ENCODE peak calls at places on chromosomes 4 and X, in six cellular contexts. H is neuronal stem cell, A is mesenchymal stem cell, I is mesendoderm, M is IMR-90, Z is H1. T is an unnamed sample.

GRCh38 chr4:146256328-146256727 is 42.0 kb downstream of the REELD1 start:
- DNase-seq in H (no peak), A (no peak), I (no peak), M (no peak), Z (no peak), T (no peak)

GRCh38 chr4:184252136-184253071 is 34.7 kb upstream of the ENPP6 start:
- DNase-seq in H (no peak), A (no peak), I (no peak), M (no peak), Z (no peak), T (no peak)

GRCh38 chr4:170088686-170089085 is 1.1 kb downstream of the AADAT start:
- DNase-seq in H (no peak), A (peak; percentile 14), I (peak; percentile 36), M (no peak), Z (no peak), T (no peak)

GRCh38 chr4:183182873-183183725 is 84.0 kb downstream of the WWC2 start:
- DNase-seq in H (peak; percentile 67), A (peak; percentile 92), I (peak; percentile 100), M (peak; percentile 91), Z (peak; percentile 89), T (peak; percentile 72)

GRCh38 chrX:108245462-108245861 is 153.9 kb downstream of the ATG4A start:
- DNase-seq in H (no peak), A (no peak), I (peak; percentile 22), M (no peak), Z (no peak), T (no peak)

GRCh38 chr4:168887809-168888208 is 122.2 kb downstream of the CBR4 start:
- DNase-seq in H (no peak), A (no peak), I (peak; percentile 21), M (no peak), Z (no peak), T (no peak)

GRCh38 chr4:10115657-10116624 is 658 bp downstream of the WDR1 start:
- DNase-seq in H (no peak), A (peak; percentile 39), I (peak; percentile 60), M (no peak), Z (no peak), T (peak; percentile 28)

GRCh38 chrX:68755726-68756125 is 73.1 kb upstream of the EFNB1 start:
- DNase-seq in H (no peak), A (no peak), I (no peak), M (no peak), Z (no peak), T (no peak)

GRCh38 chrX:115408736-115409390 is 119.3 kb downstream of the LUZP4 start:
- DNase-seq in H (no peak), A (peak; percentile 43), I (no peak), M (peak; percentile 40), Z (no peak), T (no peak)

GRCh38 chrX:123171781-123172180 is 12.3 kb upstream of the GRIA3 start:
- DNase-seq in H (no peak), A (peak; percentile 42), I (no peak), M (no peak), Z (no peak), T (no peak)

GRCh38 chr4:336893-337142 is 796 bp upstream of the ZNF141 start:
- DNase-seq in H (no peak), A (no peak), I (peak; percentile 57), M (no peak), Z (no peak), T (no peak)

GRCh38 chr4:180197471-180197870 is 2045.7 kb upstream of the TENM3 start:
- DNase-seq in H (no peak), A (no peak), I (peak; percentile 27), M (no peak), Z (no peak), T (peak; percentile 89)

GRCh38 chr4:25813705-25814104 is 49.1 kb downstream of the SEL1L3 start:
- DNase-seq in H (peak; percentile 27), A (peak; percentile 46), I (peak; percentile 90), M (peak; percentile 75), Z (no peak), T (peak; percentile 25)

GRCh38 chrX:519741-520140 is 110.8 kb upstream of the SHOX start:
- DNase-seq in H (no peak), A (no peak), I (no peak), M (no peak), Z (no peak), T (no peak)

GRCh38 chr4:5773271-5773555 is 62.2 kb downstream of the EVC start:
- DNase-seq in H (no peak), A (no peak), I (no peak), M (peak; percentile 82), Z (no peak), T (no peak)

GRCh38 chrX:102339312-102340298 is 92.6 kb downstream of the NXF2 start:
- DNase-seq in H (no peak), A (no peak), I (no peak), M (no peak), Z (no peak), T (no peak)

GRCh38 chrX:70988425-70988824 is 57.5 kb upstream of the SLC7A3 start:
- DNase-seq in H (no peak), A (no peak), I (no peak), M (no peak), Z (no peak), T (no peak)

GRCh38 chr4:181008164-181008563 is 1235.0 kb upstream of the TENM3 start:
- DNase-seq in H (no peak), A (no peak), I (no peak), M (no peak), Z (no peak), T (no peak)

GRCh38 chrX:20968996-20969395 is 405.2 kb upstream of the CNKSR2 start:
- DNase-seq in H (no peak), A (no peak), I (no peak), M (no peak), Z (no peak), T (no peak)

GRCh38 chr4:92066485-92066884 is 237.3 kb upstream of the GRID2 start:
- DNase-seq in H (no peak), A (no peak), I (no peak), M (no peak), Z (no peak), T (no peak)

GRCh38 chr4:20483416-20483815 is 216.8 kb upstream of the PACRGL start:
- DNase-seq in H (no peak), A (no peak), I (no peak), M (peak; percentile 33), Z (no peak), T (no peak)

GRCh38 chrX:151743651-151744470 is 9.3 kb downstream of the CNGA2 start:
- DNase-seq in H (no peak), A (no peak), I (no peak), M (no peak), Z (no peak), T (no peak)

GRCh38 chr4:15303052-15303641 is 124.7 kb upstream of the C1QTNF7 start:
- DNase-seq in H (no peak), A (peak; percentile 96), I (no peak), M (peak; percentile 80), Z (no peak), T (peak; percentile 46)

GRCh38 chr4:118953276-118953675 is 64.6 kb downstream of the SYNPO2 start:
- DNase-seq in H (no peak), A (no peak), I (no peak), M (no peak), Z (no peak), T (peak; percentile 39)

GRCh38 chr4:163109967-163110366 is 56.7 kb downstream of the NAF1 start:
- DNase-seq in H (no peak), A (no peak), I (peak; percentile 33), M (no peak), Z (no peak), T (no peak)

GRCh38 chr4:72430050-72430449 is 139.0 kb downstream of the ADAMTS3 start:
- DNase-seq in H (no peak), A (peak; percentile 17), I (peak; percentile 17), M (no peak), Z (no peak), T (no peak)

GRCh38 chr4:96525901-96526300 is 686.0 kb downstream of the PDHA2 start:
- DNase-seq in H (no peak), A (no peak), I (no peak), M (no peak), Z (no peak), T (no peak)

GRCh38 chr4:30822911-30823529 is 102.9 kb downstream of the PCDH7 start:
- DNase-seq in H (no peak), A (no peak), I (no peak), M (no peak), Z (no peak), T (no peak)
- H3K36me3 ChIP-seq in H (no peaks in the 10 kb centered on the region), A (no peaks in the 10 kb centered on the region), I (no peaks in the 10 kb centered on the region), M (no peaks in the 10 kb centered on the region), Z (no peaks in the 10 kb centered on the region), T (no peaks in the 10 kb centered on the region)

DNA sequence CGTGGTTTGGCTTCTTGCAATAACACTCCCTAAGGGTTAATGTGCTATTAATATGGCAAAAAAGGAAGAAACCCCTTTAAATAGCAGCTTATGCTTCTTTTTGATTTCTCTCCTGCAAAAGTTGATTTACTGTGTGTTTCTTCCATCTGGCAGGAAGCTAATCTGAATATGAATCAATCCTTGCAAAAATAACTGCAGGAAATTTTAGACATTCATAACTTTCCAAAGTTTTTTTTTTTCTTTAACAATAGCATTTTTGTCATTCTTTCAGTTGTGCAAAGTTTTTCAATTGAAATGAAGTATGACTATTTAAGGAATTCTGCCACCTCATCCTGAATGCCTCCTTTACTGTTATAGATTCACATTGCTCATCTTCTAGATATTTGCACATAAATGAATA is 115.6 kb downstream of the SPANXA1 start:
- DNase-seq in H (no peak), A (no peak), I (no peak), M (peak; percentile 57), Z (no peak), T (no peak)
- H3K4me3 ChIP-seq in H (no peak overlapping the region), A (no peak overlapping the region), I (no peak overlapping the region), M (no peak overlapping the region), Z (no peak overlapping the region), T (no peak overlapping the region)

DNA sequence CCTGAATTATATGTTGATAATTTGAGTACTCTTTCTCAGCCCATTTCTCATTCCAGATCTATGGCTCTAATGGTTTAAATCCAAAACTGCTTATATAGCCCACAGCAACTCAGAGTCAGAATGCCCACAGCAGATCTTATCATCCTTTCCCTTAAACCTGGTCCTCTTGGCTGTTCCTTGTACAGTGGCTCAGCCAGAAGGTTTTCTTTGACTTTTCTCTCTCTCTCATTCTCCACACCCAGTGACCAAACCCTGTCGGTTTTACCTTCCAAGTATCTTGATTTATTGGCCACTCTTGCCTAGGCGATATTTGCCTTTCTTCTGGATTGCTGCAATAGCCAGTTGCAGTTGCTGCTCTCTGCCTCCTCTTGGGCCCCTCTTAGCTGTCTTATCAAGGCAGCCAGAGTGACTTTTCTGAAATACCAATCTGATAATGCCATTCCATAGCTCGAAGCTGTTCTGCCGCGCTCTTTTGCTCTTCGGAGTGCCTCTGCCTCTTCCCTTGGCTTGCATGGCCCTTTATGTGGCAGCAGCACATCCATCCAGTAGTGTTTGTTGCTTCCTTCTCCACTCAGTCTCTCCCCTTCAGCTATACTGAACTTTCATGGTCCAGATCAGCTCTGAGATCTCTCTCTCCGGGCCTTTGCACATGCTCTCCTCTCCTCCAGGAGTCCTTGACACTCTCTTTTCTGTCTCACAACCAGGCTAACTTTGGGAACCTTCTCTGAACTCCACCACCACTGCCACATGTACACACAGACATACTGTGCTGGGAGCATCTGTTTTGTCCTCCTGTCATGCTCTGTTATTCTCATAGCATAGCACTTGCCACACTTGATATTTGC is 11.8 kb downstream of the GAB1 start:
- DNase-seq in H (no peak), A (no peak), I (no peak), M (no peak), Z (no peak), T (peak; percentile 62)
- H2BK5ac ChIP-seq in H (no peak overlapping the region), A (no peak overlapping the region), I (no peak overlapping the region), M (no peak overlapping the region), Z (no peak overlapping the region), T (no peak overlapping the region)

DNA sequence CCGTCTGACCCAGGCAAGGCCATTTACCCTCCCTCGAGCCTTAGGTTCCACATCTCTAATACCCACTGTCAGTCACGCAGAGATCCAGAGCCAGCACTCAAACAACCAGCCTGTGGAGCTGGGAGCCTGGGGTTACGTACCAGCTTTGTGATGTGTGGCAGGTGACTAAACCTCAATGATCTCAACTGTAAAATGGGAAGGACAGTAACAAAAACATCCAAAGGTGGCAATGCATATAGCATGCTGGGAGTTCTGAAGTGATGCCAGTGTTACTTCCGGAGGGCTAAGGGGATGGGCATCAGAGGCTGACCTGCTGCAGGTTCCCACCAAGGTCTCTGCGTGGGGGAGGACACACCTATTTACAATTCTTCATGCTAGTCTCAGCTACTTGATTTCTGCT is 6.0 kb downstream of the GRPEL1 start:
- DNase-seq in H (no peak), A (no peak), I (no peak), M (no peak), Z (no peak), T (no peak)
- H3K36me3 ChIP-seq in H (peaks cover 84% of the 10 kb centered on the region), A (peaks cover 72% of the 10 kb centered on the region), I (peaks cover 13% of the 10 kb centered on the region), M (peaks cover 45% of the 10 kb centered on the region), Z (peaks cover 36% of the 10 kb centered on the region), T (peaks cover 38% of the 10 kb centered on the region)